ENCODE peak calls at places on chromosomes 2 and 18, in six cellular contexts. W, H, T, J, M and P are unnamed samples.

GRCh38 chr2:205654878-205655601 is 27.3 kb upstream of the NRP2 start:
- DNase-seq in J (no peak), W (no peak), H (peak; percentile 57), M (no peak), T (no peak), P (peak; percentile 92)

GRCh38 chr2:235807347-235807746 is 313.5 kb downstream of the AGAP1 start:
- DNase-seq in W (no peak), H (no peak), M (no peak), J (no peak), T (no peak), P (no peak)

GRCh38 chr18:33812186-33812585 is 234.2 kb downstream of the ASXL3 start:
- DNase-seq in J (no peak), W (no peak), M (no peak), T (no peak), H (no peak), P (no peak)

GRCh38 chr2:29010946-29011649 is 30.0 kb downstream of the TOGARAM2 start:
- DNase-seq in H (no peak), J (no peak), M (no peak), W (peak; percentile 29), T (no peak), P (peak; percentile 14)

GRCh38 chr18:77550625-77551024 is 301.0 kb downstream of the GALR1 start:
- DNase-seq in T (no peak), W (no peak), M (no peak), H (no peak), J (no peak), P (no peak)

GRCh38 chr18:28127228-28127627 is 49.7 kb downstream of the CDH2 start:
- DNase-seq in H (no peak), J (no peak), M (no peak), W (no peak), T (no peak), P (no peak)

GRCh38 chr18:56285387-56286055 is 352.9 kb downstream of the TXNL1 start:
- DNase-seq in W (no peak), T (no peak), H (peak; percentile 41), M (no peak), J (no peak), P (peak; percentile 37)

GRCh38 chr2:17495590-17495989 is 22.6 kb downstream of the RAD51AP2 start:
- DNase-seq in J (no peak), T (no peak), M (no peak), W (no peak), H (no peak), P (peak; percentile 13)

GRCh38 chr2:239021224-239021623 is 173.3 kb downstream of the TWIST2 start:
- DNase-seq in T (no peak), M (no peak), W (no peak), H (no peak), J (no peak), P (no peak)

GRCh38 chr2:120716641-120717585 is 18.8 kb upstream of the GLI2 start:
- DNase-seq in H (no peak), T (no peak), J (no peak), M (no peak), W (no peak), P (no peak)

GRCh38 chr2:164260506-164260905 is 360.8 kb downstream of the GRB14 start:
- DNase-seq in M (no peak), H (no peak), J (no peak), T (no peak), W (no peak), P (peak; percentile 76)

GRCh38 chr2:30511122-30512083 is 64.4 kb downstream of the LCLAT1 start:
- DNase-seq in W (no peak), J (peak; percentile 24), H (peak; percentile 51), T (peak; percentile 57), M (peak; percentile 66), P (peak; percentile 70)

GRCh38 chr2:64985457-64985856 is 3.7 kb upstream of the SLC1A4 start:
- DNase-seq in M (no peak), W (no peak), H (no peak), J (no peak), T (no peak), P (no peak)

GRCh38 chr2:95728878-95729511 is 137.2 kb downstream of the TRIM43 start:
- DNase-seq in J (peak; percentile 44), M (peak; percentile 81), T (peak; percentile 86), W (peak; percentile 58), H (peak; percentile 92), P (peak; percentile 91)

GRCh38 chr2:37866535-37866934 is 58.6 kb upstream of the RMDN2 start:
- DNase-seq in J (no peak), M (no peak), H (no peak), W (no peak), T (no peak), P (no peak)

GRCh38 chr2:150781142-150781541 is 293.7 kb upstream of the RND3 start:
- DNase-seq in H (no peak), W (no peak), J (no peak), T (no peak), M (no peak), P (no peak)

GRCh38 chr18:42437646-42438045 is 482.6 kb downstream of the PIK3C3 start:
- DNase-seq in W (no peak), J (no peak), M (no peak), T (no peak), H (no peak), P (no peak)

GRCh38 chr2:66580343-66580954 is 145.5 kb downstream of the MEIS1 start:
- DNase-seq in H (no peak), M (no peak), T (no peak), W (no peak), J (no peak), P (no peak)
- H3K9ac ChIP-seq in H (no peak overlapping the region), M (no peak overlapping the region), T (no peak overlapping the region), W (no peak overlapping the region), J (no peak overlapping the region), P (no peak overlapping the region)

DNA sequence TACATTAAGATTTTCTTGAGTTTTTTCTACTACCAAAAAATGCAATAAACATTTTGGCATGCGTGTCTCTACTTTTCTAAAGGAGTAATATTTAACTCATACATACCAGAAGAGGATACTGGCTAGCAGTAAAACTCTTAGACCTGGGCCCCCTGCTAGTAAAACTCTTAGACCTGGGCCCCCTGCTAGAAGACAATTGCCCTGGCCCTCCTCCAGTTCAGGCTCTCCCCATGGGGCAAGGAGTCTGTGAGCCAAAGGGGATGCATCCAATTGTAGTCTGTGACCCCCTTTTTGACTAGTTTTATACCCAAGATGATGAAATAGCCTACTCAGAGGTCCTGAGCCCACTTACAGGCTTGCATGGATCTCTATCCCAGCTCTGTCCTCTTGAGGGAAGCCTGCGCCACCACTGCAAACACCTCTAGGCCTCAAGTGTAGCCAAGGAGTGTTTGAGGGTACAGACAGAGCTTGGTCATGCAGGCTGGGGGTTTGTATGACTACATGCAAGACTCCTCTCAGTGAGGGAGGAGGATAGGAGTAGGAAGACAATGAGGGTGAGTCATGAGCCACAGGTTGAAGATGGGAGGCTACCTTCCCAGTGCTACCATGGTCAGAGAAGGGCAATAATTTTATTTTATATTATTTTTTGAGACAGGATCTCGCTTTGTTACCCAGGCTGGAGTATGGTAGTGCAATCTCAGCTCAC is 45.2 kb upstream of the PGAP1 start:
- DNase-seq in M (no peak), H (no peak), T (no peak), J (no peak), W (no peak), P (no peak)
- H3K9me2 ChIP-seq in M (no peaks in the 10 kb centered on the region), H (no peaks in the 10 kb centered on the region), T (no peaks in the 10 kb centered on the region), J (no peaks in the 10 kb centered on the region), W (no peaks in the 10 kb centered on the region), P (no peaks in the 10 kb centered on the region)

GRCh38 chr2:160372585-160372984 is 121.0 kb downstream of the RBMS1 start:
- DNase-seq in J (no peak), T (no peak), W (no peak), M (peak; percentile 14), H (no peak), P (peak; percentile 45)

GRCh38 chr2:160371251-160372009 is 122.2 kb downstream of the RBMS1 start:
- DNase-seq in W (no peak), H (no peak), T (no peak), M (peak; percentile 37), J (peak; percentile 40), P (peak; percentile 60)

GRCh38 chr2:160368988-160369935 is 124.3 kb downstream of the RBMS1 start:
- DNase-seq in J (no peak), W (peak; percentile 34), T (no peak), M (no peak), H (no peak), P (peak; percentile 72)

GRCh38 chr2:160373263-160374019 is 120.2 kb downstream of the RBMS1 start:
- DNase-seq in H (no peak), J (no peak), M (peak; percentile 29), T (no peak), W (no peak), P (no peak)

DNA sequence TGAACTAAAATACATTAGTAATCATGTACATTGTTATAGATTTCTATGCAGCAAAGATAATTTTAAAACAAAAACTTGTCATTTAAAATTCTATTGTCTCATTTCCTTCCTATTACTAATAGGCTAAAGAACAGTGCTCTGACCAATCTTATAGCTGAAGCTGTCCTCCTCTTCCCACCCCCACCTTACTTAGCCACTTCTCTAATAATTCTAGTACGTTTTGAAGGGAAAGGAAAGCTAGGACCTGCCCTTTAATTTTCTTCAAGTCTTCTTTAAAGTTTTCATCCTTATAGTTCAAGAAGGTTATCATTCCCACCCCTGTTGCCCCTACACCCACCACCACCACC is 121.6 kb downstream of the RBMS1 start:
- DNase-seq in W (no peak), M (peak; percentile 5), H (no peak), J (no peak), T (no peak), P (no peak)
- H3K4me1 ChIP-seq in W (peaks cover 49% of the 10 kb centered on the region), M (no peaks in the 10 kb centered on the region), H (peaks cover 24% of the 10 kb centered on the region), J (peaks cover 29% of the 10 kb centered on the region), T (no peaks in the 10 kb centered on the region), P (peaks cover 98% of the 10 kb centered on the region)

GRCh38 chr2:166382448-166382847 is 6.7 kb upstream of the SCN9A start:
- DNase-seq in W (no peak), J (no peak), H (no peak), M (no peak), T (no peak), P (no peak)
- H3K9ac ChIP-seq in W (no peak overlapping the region), J (no peak overlapping the region), H (no peak overlapping the region), M (no peak overlapping the region), T (no peak overlapping the region), P (no peak overlapping the region)

DNA sequence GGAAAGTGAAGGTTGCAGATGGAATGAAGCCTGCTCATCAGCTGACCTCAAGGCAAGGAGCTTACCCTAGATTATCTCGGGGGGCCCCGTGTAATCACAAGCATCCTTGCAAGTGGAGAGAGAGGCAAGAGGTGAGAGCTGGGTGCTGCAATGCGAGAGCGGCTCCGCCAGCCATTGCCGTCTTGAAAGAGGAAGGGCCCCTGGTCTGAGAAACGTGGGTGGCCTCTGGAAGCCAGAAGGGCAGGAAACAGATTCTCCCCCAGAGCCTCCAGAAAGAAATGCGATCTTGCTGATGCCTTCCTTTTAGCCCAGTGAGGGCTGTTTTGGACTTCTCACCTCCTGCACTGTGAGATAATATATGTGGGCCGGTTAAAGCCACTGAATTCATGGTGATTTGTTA is 319.6 kb upstream of the HS6ST1 start:
- DNase-seq in J (no peak), M (no peak), W (no peak), H (no peak), T (no peak), P (no peak)
- H3K9me2 ChIP-seq in J (no peaks in the 10 kb centered on the region), M (no peaks in the 10 kb centered on the region), W (no peaks in the 10 kb centered on the region), H (no peaks in the 10 kb centered on the region), T (no peaks in the 10 kb centered on the region), P (no peaks in the 10 kb centered on the region)